ENCODE peak calls at places on chromosomes 11 and 22, in six cellular contexts. H, L, Y, W, P and F are unnamed samples.

GRCh38 chr22:36220457-36220921 is 18.8 kb downstream of the APOL2 start:
- DNase-seq in H (peak), L (no peak), Y (no peak), W (no peak), P (no peak), F (no peak)

GRCh38 chr11:122038543-122038942 is 77.5 kb downstream of the BLID start:
- DNase-seq in H (peak), L (no peak), Y (no peak), W (no peak), P (peak), F (no peak)

GRCh38 chr22:20671409-20672081 is 102.4 kb upstream of the SERPIND1 start:
- DNase-seq in H (no peak), L (no peak), Y (no peak), W (no peak), P (no peak), F (no peak)

GRCh38 chr22:19843107-19843856 is 11.4 kb downstream of the GNB1L start:
- DNase-seq in H (no peak), L (no peak), Y (no peak), W (no peak), P (no peak), F (no peak)

GRCh38 chr11:128734439-128735224 is 40.8 kb downstream of the FLI1 start:
- DNase-seq in H (no peak), L (no peak), Y (no peak), W (no peak), P (no peak), F (no peak)

GRCh38 chr11:59822989-59823566 is 12.5 kb upstream of the MRPL16 start:
- DNase-seq in H (peak), L (no peak), Y (peak), W (no peak), P (peak), F (no peak)

GRCh38 chr11:65279713-65280459 is 18.1 kb downstream of the POLA2 start:
- DNase-seq in H (peak), L (no peak), Y (peak), W (no peak), P (peak), F (no peak)

GRCh38 chr11:12235945-12236743 is 125.8 kb downstream of the MICAL2 start:
- DNase-seq in H (peak), L (no peak), Y (peak), W (peak), P (no peak), F (no peak)

GRCh38 chr11:76410771-76411423 is 29.8 kb downstream of the GVQW3 start:
- DNase-seq in H (no peak), L (no peak), Y (no peak), W (no peak), P (no peak), F (no peak)

GRCh38 chr22:46791201-46791731 is 28.8 kb downstream of the TBC1D22A start:
- DNase-seq in H (peak), L (no peak), Y (peak), W (peak), P (no peak), F (no peak)

GRCh38 chr22:43820671-43821305 is 8.7 kb upstream of the EFCAB6 start:
- DNase-seq in H (no peak), L (no peak), Y (no peak), W (no peak), P (no peak), F (no peak)

GRCh38 chr22:25068701-25069100 is 116.2 kb downstream of the KIAA1671 start:
- DNase-seq in H (no peak), L (no peak), Y (no peak), W (no peak), P (no peak), F (no peak)

GRCh38 chr22:22587577-22588188 is 28.6 kb upstream of the PRAME start:
- DNase-seq in H (no peak), L (no peak), Y (no peak), W (no peak), P (no peak), F (no peak)

GRCh38 chr22:25492950-25493790 is 71.3 kb upstream of the GRK3 start:
- DNase-seq in H (no peak), L (peak), Y (peak), W (no peak), P (no peak), F (peak)

GRCh38 chr11:30741039-30741550 is 154.9 kb upstream of the MPPED2 start:
- DNase-seq in H (peak), L (no peak), Y (no peak), W (no peak), P (no peak), F (no peak)

GRCh38 chr22:41315586-41315985 is 14.3 kb downstream of the ZC3H7B start:
- DNase-seq in H (no peak), L (no peak), Y (no peak), W (no peak), P (no peak), F (no peak)

GRCh38 chr11:64767344-64768299 is 7.8 kb upstream of the PYGM start:
- DNase-seq in H (peak), L (no peak), Y (peak), W (no peak), P (no peak), F (no peak)

GRCh38 chr11:26865703-26866102 is 128.2 kb upstream of the FIBIN start:
- DNase-seq in H (no peak), L (no peak), Y (no peak), W (no peak), P (no peak), F (no peak)

GRCh38 chr11:13440100-13440855 is 22.7 kb downstream of the BTBD10 start:
- DNase-seq in H (peak), L (no peak), Y (peak), W (no peak), P (peak), F (peak)

GRCh38 chr11:8906629-8907028 is 4.4 kb upstream of the AKIP1 start:
- DNase-seq in H (peak), L (no peak), Y (no peak), W (no peak), P (peak), F (no peak)

GRCh38 chr11:95143106-95143681 is 53.5 kb downstream of the ENDOD1 start:
- DNase-seq in H (peak), L (no peak), Y (no peak), W (no peak), P (no peak), F (no peak)

GRCh38 chr11:92276773-92277172 is 52.2 kb downstream of the FAT3 start:
- DNase-seq in H (peak), L (no peak), Y (no peak), W (no peak), P (no peak), F (no peak)

GRCh38 chr11:68965901-68966868 is 14.6 kb downstream of the MRGPRD start:
- DNase-seq in H (no peak), L (no peak), Y (no peak), W (no peak), P (no peak), F (no peak)

GRCh38 chr22:30286813-30287625 is 2.3 kb downstream of the CASTOR1 start:
- DNase-seq in H (peak), L (no peak), Y (peak), W (no peak), P (no peak), F (no peak)

GRCh38 chr22:50444663-50445062 is 30.2 kb downstream of the SBF1 start:
- DNase-seq in H (peak), L (no peak), Y (peak), W (no peak), P (no peak), F (no peak)

GRCh38 chr11:85663080-85663729 is 1.7 kb downstream of the CREBZF start:
- DNase-seq in H (no peak), L (no peak), Y (no peak), W (no peak), P (no peak), F (no peak)

GRCh38 chr11:3139481-3140290 is 25.4 kb downstream of the OSBPL5 start:
- DNase-seq in H (no peak), L (no peak), Y (no peak), W (no peak), P (no peak), F (no peak)

GRCh38 chr11:11215944-11216343 is 137.1 kb downstream of the CSNK2A3 start:
- DNase-seq in H (no peak), L (no peak), Y (no peak), W (no peak), P (no peak), F (no peak)

GRCh38 chr11:129937592-129938238 is 42.3 kb upstream of the NFRKB start:
- DNase-seq in H (no peak), L (no peak), Y (no peak), W (no peak), P (no peak), F (no peak)

GRCh38 chr11:17526326-17526725 is 17.9 kb downstream of the USH1C start:
- DNase-seq in H (no peak), L (no peak), Y (no peak), W (no peak), P (no peak), F (no peak)